ENCODE peak calls at places on chromosomes 4 and X, in ten cellular contexts. F is cardiac muscle cell; Y is ascending aorta; L is neuronal stem cell; K is tibial artery; X is SK-N-SH; Q is fibroblast of lung; Z is RWPE1; B is CD8-positive, alpha-beta memory T cell; T is right lobe of liver. I is an unnamed sample.

GRCh38 chrX:103415068-103415467 is 38.7 kb downstream of the BEX3 start:
- DNase-seq in F (no peak), Y (no peak), L (no peak), K (no peak), X (no peak), Q (no peak), Z (no peak), B (no peak), T (no peak), I (no peak)

GRCh38 chrX:23694606-23695005 is 27.3 kb downstream of the PRDX4 start:
- DNase-seq in F (peak), Y (no peak), L (peak), K (peak), X (peak), Q (peak), Z (peak), B (peak), T (peak), I (peak)

GRCh38 chr4:1092026-1092982 is 21.1 kb downstream of the RNF212 start:
- DNase-seq in F (no peak), Y (no peak), L (no peak), K (no peak), X (no peak), Q (no peak), Z (no peak), B (no peak), T (no peak), I (no peak)

GRCh38 chr4:151768835-151769234 is 8.0 kb upstream of the GATB start:
- DNase-seq in F (no peak), Y (no peak), L (no peak), K (no peak), X (no peak), Q (no peak), Z (no peak), B (no peak), T (no peak), I (no peak)

GRCh38 chr4:21765810-21766407 is 182.7 kb downstream of the KCNIP4 start:
- DNase-seq in F (peak), Y (no peak), L (peak), K (no peak), X (peak), Q (peak), Z (peak), B (no peak), T (no peak), I (peak)

GRCh38 chr4:42425146-42426065 is 28.1 kb downstream of the SHISA3 start:
- DNase-seq in F (no peak), Y (no peak), L (no peak), K (no peak), X (no peak), Q (no peak), Z (no peak), B (no peak), T (no peak), I (no peak)

GRCh38 chr4:180150818-180151217 is 2092.4 kb upstream of the TENM3 start:
- DNase-seq in F (no peak), Y (no peak), L (no peak), K (no peak), X (peak), Q (no peak), Z (no peak), B (no peak), T (no peak), I (peak)

GRCh38 chr4:8723222-8723980 is 130.8 kb downstream of the CPZ start:
- DNase-seq in F (no peak), Y (peak), L (no peak), K (no peak), X (no peak), Q (no peak), Z (no peak), B (no peak), T (peak), I (no peak)

GRCh38 chr4:123661080-123661737 is 264.6 kb downstream of the SPRY1 start:
- DNase-seq in F (peak), Y (no peak), L (no peak), K (no peak), X (peak), Q (peak), Z (peak), B (no peak), T (no peak), I (peak)

GRCh38 chrX:50081282-50081955 is 119.4 kb downstream of the AKAP4 start:
- DNase-seq in F (peak), Y (no peak), L (no peak), K (peak), X (peak), Q (no peak), Z (no peak), B (no peak), T (peak), I (peak)

GRCh38 chrX:43654431-43655150 is 1.5 kb upstream of the MAOA start:
- DNase-seq in F (peak), Y (peak), L (peak), K (peak), X (peak), Q (peak), Z (peak), B (peak), T (peak), I (peak)

GRCh38 chr4:84673475-84674230 is 90.7 kb downstream of the CDS1 start:
- DNase-seq in F (peak), Y (no peak), L (no peak), K (no peak), X (no peak), Q (peak), Z (peak), B (no peak), T (no peak), I (no peak)

GRCh38 chr4:1055721-1056590 is 44.5 kb downstream of the FGFRL1 start:
- DNase-seq in F (peak), Y (no peak), L (no peak), K (no peak), X (peak), Q (peak), Z (no peak), B (peak), T (no peak), I (peak)

GRCh38 chrX:8657883-8658282 is 74.1 kb downstream of the ANOS1 start:
- DNase-seq in F (no peak), Y (no peak), L (no peak), K (no peak), X (no peak), Q (no peak), Z (no peak), B (no peak), T (no peak), I (no peak)

GRCh38 chr4:128538111-128538882 is 250.7 kb upstream of the PGRMC2 start:
- DNase-seq in F (no peak), Y (no peak), L (no peak), K (no peak), X (no peak), Q (no peak), Z (no peak), B (no peak), T (no peak), I (no peak)

GRCh38 chrX:73855546-73855945 is 292.5 kb downstream of the CHIC1 start:
- DNase-seq in F (peak), Y (peak), L (peak), K (peak), X (peak), Q (peak), Z (peak), B (peak), T (peak), I (peak)

GRCh38 chrX:48958635-48959094 is 1.3 kb upstream of the OTUD5 start:
- DNase-seq in F (peak), Y (peak), L (no peak), K (peak), X (no peak), Q (peak), Z (no peak), B (peak), T (peak), I (peak)

GRCh38 chrX:22952011-22952410 is 47.7 kb upstream of the DDX53 start:
- DNase-seq in F (peak), Y (no peak), L (no peak), K (no peak), X (peak), Q (peak), Z (no peak), B (no peak), T (no peak), I (no peak)

GRCh38 chr4:82282875-82283274 is 90.9 kb downstream of the HNRNPD start:
- DNase-seq in F (no peak), Y (no peak), L (no peak), K (no peak), X (no peak), Q (no peak), Z (no peak), B (no peak), T (no peak), I (peak)

GRCh38 chrX:139126493-139126892 is 404.0 kb upstream of the F9 start:
- DNase-seq in F (no peak), Y (no peak), L (peak), K (no peak), X (peak), Q (no peak), Z (no peak), B (no peak), T (no peak), I (peak)

GRCh38 chr4:38324861-38325451 is 339.0 kb upstream of the KLF3 start:
- DNase-seq in F (no peak), Y (no peak), L (no peak), K (no peak), X (no peak), Q (no peak), Z (no peak), B (no peak), T (no peak), I (no peak)

GRCh38 chr4:174554329-174554728 is 32.0 kb upstream of the HPGD start:
- DNase-seq in F (no peak), Y (no peak), L (no peak), K (no peak), X (no peak), Q (no peak), Z (no peak), B (no peak), T (no peak), I (no peak)

GRCh38 chr4:159235779-159236368 is 133.0 kb downstream of the RAPGEF2 start:
- DNase-seq in F (peak), Y (no peak), L (no peak), K (no peak), X (no peak), Q (peak), Z (no peak), B (no peak), T (no peak), I (no peak)

GRCh38 chrX:22690116-22690515 is 309.6 kb upstream of the DDX53 start:
- DNase-seq in F (peak), Y (no peak), L (no peak), K (no peak), X (peak), Q (no peak), Z (no peak), B (no peak), T (no peak), I (no peak)

GRCh38 chrX:55486736-55487135 is 2.9 kb downstream of the USP51 start:
- DNase-seq in F (peak), Y (peak), L (no peak), K (peak), X (no peak), Q (peak), Z (no peak), B (no peak), T (no peak), I (no peak)

GRCh38 chr4:12949719-12950118 is 534.4 kb downstream of the RAB28 start:
- DNase-seq in F (no peak), Y (no peak), L (no peak), K (no peak), X (no peak), Q (no peak), Z (no peak), B (no peak), T (peak), I (no peak)

GRCh38 chrX:139890991-139891700 is 41.7 kb downstream of the ATP11C start:
- DNase-seq in F (peak), Y (no peak), L (no peak), K (no peak), X (no peak), Q (peak), Z (peak), B (no peak), T (no peak), I (peak)

DNA sequence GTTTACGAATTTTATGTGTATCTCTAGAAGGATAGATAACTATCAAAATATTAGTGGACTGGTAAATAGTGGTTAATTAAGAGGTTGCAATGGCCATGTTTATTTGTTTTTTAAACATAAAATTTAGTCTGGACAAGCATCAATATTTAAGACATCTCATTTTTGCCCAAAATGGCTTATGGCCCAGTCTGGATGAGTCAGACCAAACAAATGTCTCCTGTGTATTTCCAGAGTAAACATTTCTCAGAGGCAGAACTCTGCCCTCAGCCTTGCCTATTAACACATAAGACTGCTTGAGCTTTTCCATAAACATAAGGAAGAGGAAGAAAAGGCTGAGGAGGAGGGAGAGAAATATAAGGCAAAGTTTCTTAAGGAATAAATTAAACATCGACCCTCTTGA is 277.1 kb upstream of the DIAPH2 start:
- DNase-seq in F (peak), Y (no peak), L (no peak), K (no peak), X (no peak), Q (peak), Z (peak), B (no peak), T (no peak), I (peak)
- H3K27ac ChIP-seq in F (no peak), Y (peak), L (no peak), K (peak), X (peak), Q (no peak), Z (no peak), B (no peak), T (peak), I (no peak)

GRCh38 chrX:136030357-136031225 is 45.4 kb downstream of the SLC9A6 start:
- DNase-seq in F (peak), Y (peak), L (no peak), K (peak), X (no peak), Q (peak), Z (no peak), B (no peak), T (no peak), I (peak)
- H3K27ac ChIP-seq in F (no peak), Y (peak), L (no peak), K (peak), X (peak), Q (peak), Z (no peak), B (no peak), T (no peak), I (no peak)

GRCh38 chrX:101057095-101057714 is 5.3 kb upstream of the TRMT2B start:
- DNase-seq in F (peak), Y (no peak), L (no peak), K (no peak), X (no peak), Q (peak), Z (peak), B (no peak), T (no peak), I (no peak)
- H3K27ac ChIP-seq in F (no peak), Y (no peak), L (no peak), K (no peak), X (peak), Q (no peak), Z (no peak), B (no peak), T (no peak), I (no peak)

GRCh38 chr4:169274033-169274432 is 3.3 kb upstream of the SH3RF1 start:
- DNase-seq in F (no peak), Y (no peak), L (no peak), K (no peak), X (no peak), Q (no peak), Z (no peak), B (no peak), T (no peak), I (no peak)

GRCh38 chr4:169270156-169270809 is 473 bp downstream of the SH3RF1 start:
- DNase-seq in F (peak), Y (peak), L (no peak), K (peak), X (peak), Q (peak), Z (peak), B (no peak), T (peak), I (peak)

GRCh38 chr4:169270810-169271691 is at the start of gene SH3RF1:
- DNase-seq in F (peak), Y (peak), L (peak), K (peak), X (peak), Q (peak), Z (peak), B (no peak), T (peak), I (peak)

GRCh38 chr4:169271692-169272007 is 894 bp upstream of the SH3RF1 start:
- DNase-seq in F (no peak), Y (no peak), L (no peak), K (no peak), X (no peak), Q (no peak), Z (no peak), B (no peak), T (peak), I (peak)

GRCh38 chr4:169272265-169272886 is 1.6 kb upstream of the SH3RF1 start:
- DNase-seq in F (peak), Y (no peak), L (no peak), K (no peak), X (no peak), Q (peak), Z (no peak), B (no peak), T (no peak), I (no peak)
- H3K27ac ChIP-seq in F (no peak), Y (peak), L (no peak), K (no peak), X (peak), Q (no peak), Z (no peak), B (no peak), T (no peak), I (no peak)

I was measured in small intestine.